ENCODE peak calls at places on chromosomes 3 and 15, in nine cellular contexts. One of them, this sample, is unnamed.

GRCh38 chr3:36893137-36893557 is 51.7 kb downstream of the TRANK1 start:
- DNase-seq in NCI-H1417 treated with DMSO at 0.1 percent for 48 hours: no peak
- DNase-seq in stimulated activated CD8-positive, alpha-beta memory T cell treated with anti-CD3 and anti-CD28 coated beads, Interleukin-4, amount 100 ng/mL, for 1 hour: no peak
- DNase-seq in fibroblast of pulmonary artery: peak; percentile 91
- DNase-seq in activated T-helper 1 cell treated with Interleukin-2 at 50 U/mL for 16 hours: no peak
- DNase-seq in endodermal cell: no peak
- DNase-seq in NCI-H2171 treated with DMSO at 0.1 percent for 48 hours: no peak
- DNase-seq in NT2/D1: no peak
- DNase-seq in stimulated activated CD4-positive, alpha-beta T cell treated with anti-CD3 and anti-CD28 coated beads, Interleukin-15, amount 100 ng/mL, for 1 hour: no peak
- DNase-seq in this sample: no peak

GRCh38 chr15:68528891-68529290 is 49.9 kb upstream of the CORO2B start:
- DNase-seq in NCI-H1417 treated with DMSO at 0.1 percent for 48 hours: no peak
- DNase-seq in stimulated activated CD8-positive, alpha-beta memory T cell treated with anti-CD3 and anti-CD28 coated beads, Interleukin-4, amount 100 ng/mL, for 1 hour: no peak
- DNase-seq in fibroblast of pulmonary artery: peak; percentile 90
- DNase-seq in activated T-helper 1 cell treated with Interleukin-2 at 50 U/mL for 16 hours: no peak
- DNase-seq in endodermal cell: no peak
- DNase-seq in NCI-H2171 treated with DMSO at 0.1 percent for 48 hours: no peak
- DNase-seq in NT2/D1: no peak
- DNase-seq in stimulated activated CD4-positive, alpha-beta T cell treated with anti-CD3 and anti-CD28 coated beads, Interleukin-15, amount 100 ng/mL, for 1 hour: no peak
- DNase-seq in this sample: no peak

GRCh38 chr3:188915137-188915536 is 256.6 kb upstream of the TPRG1 start:
- DNase-seq in NCI-H1417 treated with DMSO at 0.1 percent for 48 hours: no peak
- DNase-seq in stimulated activated CD8-positive, alpha-beta memory T cell treated with anti-CD3 and anti-CD28 coated beads, Interleukin-4, amount 100 ng/mL, for 1 hour: no peak
- DNase-seq in fibroblast of pulmonary artery: peak; percentile 56
- DNase-seq in activated T-helper 1 cell treated with Interleukin-2 at 50 U/mL for 16 hours: no peak
- DNase-seq in endodermal cell: no peak
- DNase-seq in NCI-H2171 treated with DMSO at 0.1 percent for 48 hours: no peak
- DNase-seq in NT2/D1: no peak
- DNase-seq in stimulated activated CD4-positive, alpha-beta T cell treated with anti-CD3 and anti-CD28 coated beads, Interleukin-15, amount 100 ng/mL, for 1 hour: no peak
- DNase-seq in this sample: no peak

GRCh38 chr15:65595960-65596359 is 15.0 kb downstream of the INTS14 start:
- DNase-seq in NCI-H1417 treated with DMSO at 0.1 percent for 48 hours: no peak
- DNase-seq in stimulated activated CD8-positive, alpha-beta memory T cell treated with anti-CD3 and anti-CD28 coated beads, Interleukin-4, amount 100 ng/mL, for 1 hour: no peak
- DNase-seq in fibroblast of pulmonary artery: peak; percentile 27
- DNase-seq in activated T-helper 1 cell treated with Interleukin-2 at 50 U/mL for 16 hours: no peak
- DNase-seq in endodermal cell: no peak
- DNase-seq in NCI-H2171 treated with DMSO at 0.1 percent for 48 hours: peak; percentile 56
- DNase-seq in NT2/D1: no peak
- DNase-seq in stimulated activated CD4-positive, alpha-beta T cell treated with anti-CD3 and anti-CD28 coated beads, Interleukin-15, amount 100 ng/mL, for 1 hour: no peak
- DNase-seq in this sample: no peak

GRCh38 chr3:96182756-96183155 is 631.6 kb upstream of the EPHA6 start:
- DNase-seq in NCI-H1417 treated with DMSO at 0.1 percent for 48 hours: no peak
- DNase-seq in stimulated activated CD8-positive, alpha-beta memory T cell treated with anti-CD3 and anti-CD28 coated beads, Interleukin-4, amount 100 ng/mL, for 1 hour: no peak
- DNase-seq in fibroblast of pulmonary artery: no peak
- DNase-seq in activated T-helper 1 cell treated with Interleukin-2 at 50 U/mL for 16 hours: no peak
- DNase-seq in endodermal cell: no peak
- DNase-seq in NCI-H2171 treated with DMSO at 0.1 percent for 48 hours: no peak
- DNase-seq in NT2/D1: no peak
- DNase-seq in stimulated activated CD4-positive, alpha-beta T cell treated with anti-CD3 and anti-CD28 coated beads, Interleukin-15, amount 100 ng/mL, for 1 hour: no peak
- DNase-seq in this sample: no peak

GRCh38 chr3:10780922-10781321 is 35.1 kb upstream of the SLC6A11 start:
- DNase-seq in NCI-H1417 treated with DMSO at 0.1 percent for 48 hours: no peak
- DNase-seq in stimulated activated CD8-positive, alpha-beta memory T cell treated with anti-CD3 and anti-CD28 coated beads, Interleukin-4, amount 100 ng/mL, for 1 hour: no peak
- DNase-seq in fibroblast of pulmonary artery: no peak
- DNase-seq in activated T-helper 1 cell treated with Interleukin-2 at 50 U/mL for 16 hours: no peak
- DNase-seq in endodermal cell: peak; percentile 15
- DNase-seq in NCI-H2171 treated with DMSO at 0.1 percent for 48 hours: no peak
- DNase-seq in NT2/D1: no peak
- DNase-seq in stimulated activated CD4-positive, alpha-beta T cell treated with anti-CD3 and anti-CD28 coated beads, Interleukin-15, amount 100 ng/mL, for 1 hour: no peak
- DNase-seq in this sample: no peak

GRCh38 chr3:10286596-10287295 is 6.0 kb downstream of the GHRL start:
- DNase-seq in NCI-H1417 treated with DMSO at 0.1 percent for 48 hours: no peak
- DNase-seq in stimulated activated CD8-positive, alpha-beta memory T cell treated with anti-CD3 and anti-CD28 coated beads, Interleukin-4, amount 100 ng/mL, for 1 hour: no peak
- DNase-seq in fibroblast of pulmonary artery: peak; percentile 83
- DNase-seq in activated T-helper 1 cell treated with Interleukin-2 at 50 U/mL for 16 hours: no peak
- DNase-seq in endodermal cell: peak; percentile 90
- DNase-seq in NCI-H2171 treated with DMSO at 0.1 percent for 48 hours: no peak
- DNase-seq in NT2/D1: peak; percentile 88
- DNase-seq in stimulated activated CD4-positive, alpha-beta T cell treated with anti-CD3 and anti-CD28 coated beads, Interleukin-15, amount 100 ng/mL, for 1 hour: no peak
- DNase-seq in this sample: peak; percentile 9

GRCh38 chr3:183490653-183491052 is 62.2 kb upstream of the MCF2L2 start:
- DNase-seq in NCI-H1417 treated with DMSO at 0.1 percent for 48 hours: no peak
- DNase-seq in stimulated activated CD8-positive, alpha-beta memory T cell treated with anti-CD3 and anti-CD28 coated beads, Interleukin-4, amount 100 ng/mL, for 1 hour: no peak
- DNase-seq in fibroblast of pulmonary artery: peak; percentile 23
- DNase-seq in activated T-helper 1 cell treated with Interleukin-2 at 50 U/mL for 16 hours: no peak
- DNase-seq in endodermal cell: peak; percentile 42
- DNase-seq in NCI-H2171 treated with DMSO at 0.1 percent for 48 hours: peak; percentile 58
- DNase-seq in NT2/D1: peak; percentile 92
- DNase-seq in stimulated activated CD4-positive, alpha-beta T cell treated with anti-CD3 and anti-CD28 coated beads, Interleukin-15, amount 100 ng/mL, for 1 hour: no peak
- DNase-seq in this sample: no peak

GRCh38 chr3:42964286-42964685 is 14.8 kb upstream of the GASK1A start:
- DNase-seq in NCI-H1417 treated with DMSO at 0.1 percent for 48 hours: no peak
- DNase-seq in stimulated activated CD8-positive, alpha-beta memory T cell treated with anti-CD3 and anti-CD28 coated beads, Interleukin-4, amount 100 ng/mL, for 1 hour: no peak
- DNase-seq in fibroblast of pulmonary artery: no peak
- DNase-seq in activated T-helper 1 cell treated with Interleukin-2 at 50 U/mL for 16 hours: no peak
- DNase-seq in endodermal cell: no peak
- DNase-seq in NCI-H2171 treated with DMSO at 0.1 percent for 48 hours: no peak
- DNase-seq in NT2/D1: no peak
- DNase-seq in stimulated activated CD4-positive, alpha-beta T cell treated with anti-CD3 and anti-CD28 coated beads, Interleukin-15, amount 100 ng/mL, for 1 hour: no peak
- DNase-seq in this sample: no peak

GRCh38 chr3:169591159-169591951 is 72.2 kb downstream of the MECOM start:
- DNase-seq in NCI-H1417 treated with DMSO at 0.1 percent for 48 hours: no peak
- DNase-seq in stimulated activated CD8-positive, alpha-beta memory T cell treated with anti-CD3 and anti-CD28 coated beads, Interleukin-4, amount 100 ng/mL, for 1 hour: no peak
- DNase-seq in fibroblast of pulmonary artery: no peak
- DNase-seq in activated T-helper 1 cell treated with Interleukin-2 at 50 U/mL for 16 hours: no peak
- DNase-seq in endodermal cell: no peak
- DNase-seq in NCI-H2171 treated with DMSO at 0.1 percent for 48 hours: no peak
- DNase-seq in NT2/D1: no peak
- DNase-seq in stimulated activated CD4-positive, alpha-beta T cell treated with anti-CD3 and anti-CD28 coated beads, Interleukin-15, amount 100 ng/mL, for 1 hour: no peak
- DNase-seq in this sample: no peak

GRCh38 chr3:172749201-172749965 is 1.1 kb upstream of the ECT2 start:
- DNase-seq in NCI-H1417 treated with DMSO at 0.1 percent for 48 hours: peak; percentile 22
- DNase-seq in stimulated activated CD8-positive, alpha-beta memory T cell treated with anti-CD3 and anti-CD28 coated beads, Interleukin-4, amount 100 ng/mL, for 1 hour: no peak
- DNase-seq in fibroblast of pulmonary artery: peak; percentile 95
- DNase-seq in activated T-helper 1 cell treated with Interleukin-2 at 50 U/mL for 16 hours: no peak
- DNase-seq in endodermal cell: no peak
- DNase-seq in NCI-H2171 treated with DMSO at 0.1 percent for 48 hours: no peak
- DNase-seq in NT2/D1: no peak
- DNase-seq in stimulated activated CD4-positive, alpha-beta T cell treated with anti-CD3 and anti-CD28 coated beads, Interleukin-15, amount 100 ng/mL, for 1 hour: no peak
- DNase-seq in this sample: no peak

GRCh38 chr3:21672303-21672702 is 78.7 kb downstream of the ZNF385D start:
- DNase-seq in NCI-H1417 treated with DMSO at 0.1 percent for 48 hours: no peak
- DNase-seq in stimulated activated CD8-positive, alpha-beta memory T cell treated with anti-CD3 and anti-CD28 coated beads, Interleukin-4, amount 100 ng/mL, for 1 hour: no peak
- DNase-seq in fibroblast of pulmonary artery: peak; percentile 84
- DNase-seq in activated T-helper 1 cell treated with Interleukin-2 at 50 U/mL for 16 hours: no peak
- DNase-seq in endodermal cell: peak; percentile 59
- DNase-seq in NCI-H2171 treated with DMSO at 0.1 percent for 48 hours: no peak
- DNase-seq in NT2/D1: no peak
- DNase-seq in stimulated activated CD4-positive, alpha-beta T cell treated with anti-CD3 and anti-CD28 coated beads, Interleukin-15, amount 100 ng/mL, for 1 hour: no peak
- DNase-seq in this sample: no peak

GRCh38 chr3:132285620-132285945 is 31.6 kb upstream of the ACP3 start:
- DNase-seq in NCI-H1417 treated with DMSO at 0.1 percent for 48 hours: no peak
- DNase-seq in stimulated activated CD8-positive, alpha-beta memory T cell treated with anti-CD3 and anti-CD28 coated beads, Interleukin-4, amount 100 ng/mL, for 1 hour: no peak
- DNase-seq in fibroblast of pulmonary artery: no peak
- DNase-seq in activated T-helper 1 cell treated with Interleukin-2 at 50 U/mL for 16 hours: no peak
- DNase-seq in endodermal cell: no peak
- DNase-seq in NCI-H2171 treated with DMSO at 0.1 percent for 48 hours: no peak
- DNase-seq in NT2/D1: no peak
- DNase-seq in stimulated activated CD4-positive, alpha-beta T cell treated with anti-CD3 and anti-CD28 coated beads, Interleukin-15, amount 100 ng/mL, for 1 hour: no peak
- DNase-seq in this sample: no peak

GRCh38 chr15:63943829-63944680 is 102.2 kb downstream of the DAPK2 start:
- DNase-seq in NCI-H1417 treated with DMSO at 0.1 percent for 48 hours: no peak
- DNase-seq in stimulated activated CD8-positive, alpha-beta memory T cell treated with anti-CD3 and anti-CD28 coated beads, Interleukin-4, amount 100 ng/mL, for 1 hour: no peak
- DNase-seq in fibroblast of pulmonary artery: no peak
- DNase-seq in activated T-helper 1 cell treated with Interleukin-2 at 50 U/mL for 16 hours: no peak
- DNase-seq in endodermal cell: peak; percentile 27
- DNase-seq in NCI-H2171 treated with DMSO at 0.1 percent for 48 hours: no peak
- DNase-seq in NT2/D1: no peak
- DNase-seq in stimulated activated CD4-positive, alpha-beta T cell treated with anti-CD3 and anti-CD28 coated beads, Interleukin-15, amount 100 ng/mL, for 1 hour: no peak
- DNase-seq in this sample: no peak

GRCh38 chr3:102038477-102039142 is 189.3 kb downstream of the NFKBIZ start:
- DNase-seq in NCI-H1417 treated with DMSO at 0.1 percent for 48 hours: no peak
- DNase-seq in stimulated activated CD8-positive, alpha-beta memory T cell treated with anti-CD3 and anti-CD28 coated beads, Interleukin-4, amount 100 ng/mL, for 1 hour: no peak
- DNase-seq in fibroblast of pulmonary artery: no peak
- DNase-seq in activated T-helper 1 cell treated with Interleukin-2 at 50 U/mL for 16 hours: no peak
- DNase-seq in endodermal cell: no peak
- DNase-seq in NCI-H2171 treated with DMSO at 0.1 percent for 48 hours: no peak
- DNase-seq in NT2/D1: no peak
- DNase-seq in stimulated activated CD4-positive, alpha-beta T cell treated with anti-CD3 and anti-CD28 coated beads, Interleukin-15, amount 100 ng/mL, for 1 hour: no peak
- DNase-seq in this sample: no peak

GRCh38 chr15:100229181-100230163 is 112.3 kb downstream of the ADAMTS17 start:
- DNase-seq in NCI-H1417 treated with DMSO at 0.1 percent for 48 hours: no peak
- DNase-seq in stimulated activated CD8-positive, alpha-beta memory T cell treated with anti-CD3 and anti-CD28 coated beads, Interleukin-4, amount 100 ng/mL, for 1 hour: no peak
- DNase-seq in fibroblast of pulmonary artery: peak; percentile 60
- DNase-seq in activated T-helper 1 cell treated with Interleukin-2 at 50 U/mL for 16 hours: no peak
- DNase-seq in endodermal cell: no peak
- DNase-seq in NCI-H2171 treated with DMSO at 0.1 percent for 48 hours: no peak
- DNase-seq in NT2/D1: no peak
- DNase-seq in stimulated activated CD4-positive, alpha-beta T cell treated with anti-CD3 and anti-CD28 coated beads, Interleukin-15, amount 100 ng/mL, for 1 hour: no peak
- DNase-seq in this sample: no peak

GRCh38 chr15:98703291-98703690 is 55.0 kb downstream of the IGF1R start:
- DNase-seq in NCI-H1417 treated with DMSO at 0.1 percent for 48 hours: no peak
- DNase-seq in stimulated activated CD8-positive, alpha-beta memory T cell treated with anti-CD3 and anti-CD28 coated beads, Interleukin-4, amount 100 ng/mL, for 1 hour: no peak
- DNase-seq in fibroblast of pulmonary artery: no peak
- DNase-seq in activated T-helper 1 cell treated with Interleukin-2 at 50 U/mL for 16 hours: no peak
- DNase-seq in endodermal cell: no peak
- DNase-seq in NCI-H2171 treated with DMSO at 0.1 percent for 48 hours: no peak
- DNase-seq in NT2/D1: no peak
- DNase-seq in stimulated activated CD4-positive, alpha-beta T cell treated with anti-CD3 and anti-CD28 coated beads, Interleukin-15, amount 100 ng/mL, for 1 hour: no peak
- DNase-seq in this sample: no peak

GRCh38 chr15:98582900-98583554 is 65.3 kb upstream of the IGF1R start:
- DNase-seq in NCI-H1417 treated with DMSO at 0.1 percent for 48 hours: no peak
- DNase-seq in stimulated activated CD8-positive, alpha-beta memory T cell treated with anti-CD3 and anti-CD28 coated beads, Interleukin-4, amount 100 ng/mL, for 1 hour: no peak
- DNase-seq in fibroblast of pulmonary artery: no peak
- DNase-seq in activated T-helper 1 cell treated with Interleukin-2 at 50 U/mL for 16 hours: no peak
- DNase-seq in endodermal cell: no peak
- DNase-seq in NCI-H2171 treated with DMSO at 0.1 percent for 48 hours: no peak
- DNase-seq in NT2/D1: no peak
- DNase-seq in stimulated activated CD4-positive, alpha-beta T cell treated with anti-CD3 and anti-CD28 coated beads, Interleukin-15, amount 100 ng/mL, for 1 hour: no peak
- DNase-seq in this sample: no peak

GRCh38 chr3:28080716-28081115 is 160.7 kb upstream of the CMC1 start:
- DNase-seq in NCI-H1417 treated with DMSO at 0.1 percent for 48 hours: no peak
- DNase-seq in stimulated activated CD8-positive, alpha-beta memory T cell treated with anti-CD3 and anti-CD28 coated beads, Interleukin-4, amount 100 ng/mL, for 1 hour: no peak
- DNase-seq in fibroblast of pulmonary artery: no peak
- DNase-seq in activated T-helper 1 cell treated with Interleukin-2 at 50 U/mL for 16 hours: no peak
- DNase-seq in endodermal cell: no peak
- DNase-seq in NCI-H2171 treated with DMSO at 0.1 percent for 48 hours: no peak
- DNase-seq in NT2/D1: no peak
- DNase-seq in stimulated activated CD4-positive, alpha-beta T cell treated with anti-CD3 and anti-CD28 coated beads, Interleukin-15, amount 100 ng/mL, for 1 hour: no peak
- DNase-seq in this sample: no peak

GRCh38 chr15:57296473-57297162 is 79.7 kb upstream of the CGNL1 start:
- DNase-seq in NCI-H1417 treated with DMSO at 0.1 percent for 48 hours: no peak
- DNase-seq in stimulated activated CD8-positive, alpha-beta memory T cell treated with anti-CD3 and anti-CD28 coated beads, Interleukin-4, amount 100 ng/mL, for 1 hour: no peak
- DNase-seq in fibroblast of pulmonary artery: no peak
- DNase-seq in activated T-helper 1 cell treated with Interleukin-2 at 50 U/mL for 16 hours: no peak
- DNase-seq in endodermal cell: peak; percentile 75
- DNase-seq in NCI-H2171 treated with DMSO at 0.1 percent for 48 hours: no peak
- DNase-seq in NT2/D1: no peak
- DNase-seq in stimulated activated CD4-positive, alpha-beta T cell treated with anti-CD3 and anti-CD28 coated beads, Interleukin-15, amount 100 ng/mL, for 1 hour: no peak
- DNase-seq in this sample: no peak

GRCh38 chr15:54772663-54773062 is 424.1 kb downstream of the RSL24D1 start:
- DNase-seq in NCI-H1417 treated with DMSO at 0.1 percent for 48 hours: no peak
- DNase-seq in stimulated activated CD8-positive, alpha-beta memory T cell treated with anti-CD3 and anti-CD28 coated beads, Interleukin-4, amount 100 ng/mL, for 1 hour: no peak
- DNase-seq in fibroblast of pulmonary artery: no peak
- DNase-seq in activated T-helper 1 cell treated with Interleukin-2 at 50 U/mL for 16 hours: no peak
- DNase-seq in endodermal cell: no peak
- DNase-seq in NCI-H2171 treated with DMSO at 0.1 percent for 48 hours: no peak
- DNase-seq in NT2/D1: peak; percentile 15
- DNase-seq in stimulated activated CD4-positive, alpha-beta T cell treated with anti-CD3 and anti-CD28 coated beads, Interleukin-15, amount 100 ng/mL, for 1 hour: no peak
- DNase-seq in this sample: no peak

This sample was measured in NK-92 treated with Interleukin-12 subunit alpha and Interleukin-12 subunit beta, amount 100 ng/mL, for 24 hours.